ENCODE peak calls at places on chromosomes 1 and 21, in six cellular contexts. One of them, this sample, is unnamed.

GRCh38 chr1:170001266-170001665 is 73.2 kb downstream of the KIFAP3 start:
- DNase-seq in neuronal stem cell: no peak
- DNase-seq in fibroblast of mammary gland: no peak
- DNase-seq in tibial artery: no peak
- DNase-seq in right lobe of liver: no peak
- DNase-seq in CD4-positive, CD25-positive, alpha-beta regulatory T cell: no peak
- DNase-seq in this sample: no peak

GRCh38 chr1:206538901-206539655 is 31.7 kb downstream of the RASSF5 start:
- DNase-seq in fibroblast of mammary gland: no peak
- DNase-seq in CD4-positive, CD25-positive, alpha-beta regulatory T cell: no peak
- DNase-seq in right lobe of liver: no peak
- DNase-seq in tibial artery: no peak
- DNase-seq in neuronal stem cell: no peak
- DNase-seq in this sample: no peak

GRCh38 chr1:159211331-159212136 is 6.9 kb downstream of the ACKR1 start:
- DNase-seq in CD4-positive, CD25-positive, alpha-beta regulatory T cell: no peak
- DNase-seq in fibroblast of mammary gland: peak; percentile 63
- DNase-seq in neuronal stem cell: peak; percentile 62
- DNase-seq in tibial artery: no peak
- DNase-seq in right lobe of liver: peak; percentile 32
- DNase-seq in this sample: peak; percentile 36

GRCh38 chr1:119068427-119068826 is 72.0 kb downstream of the WARS2 start:
- DNase-seq in right lobe of liver: no peak
- DNase-seq in neuronal stem cell: no peak
- DNase-seq in fibroblast of mammary gland: no peak
- DNase-seq in tibial artery: no peak
- DNase-seq in CD4-positive, CD25-positive, alpha-beta regulatory T cell: no peak
- DNase-seq in this sample: no peak

GRCh38 chr21:34509151-34509550 is 2.9 kb downstream of the KCNE1 start:
- DNase-seq in right lobe of liver: no peak
- DNase-seq in CD4-positive, CD25-positive, alpha-beta regulatory T cell: no peak
- DNase-seq in fibroblast of mammary gland: no peak
- DNase-seq in neuronal stem cell: no peak
- DNase-seq in tibial artery: no peak
- DNase-seq in this sample: no peak

GRCh38 chr1:37732111-37732780 is 32.7 kb downstream of the EPHA10 start:
- DNase-seq in fibroblast of mammary gland: no peak
- DNase-seq in tibial artery: peak; percentile 35
- DNase-seq in neuronal stem cell: no peak
- DNase-seq in CD4-positive, CD25-positive, alpha-beta regulatory T cell: no peak
- DNase-seq in right lobe of liver: no peak
- DNase-seq in this sample: no peak

GRCh38 chr1:157852476-157852875 is 10.9 kb upstream of the CD5L start:
- DNase-seq in fibroblast of mammary gland: peak; percentile 7
- DNase-seq in right lobe of liver: no peak
- DNase-seq in neuronal stem cell: no peak
- DNase-seq in CD4-positive, CD25-positive, alpha-beta regulatory T cell: no peak
- DNase-seq in tibial artery: no peak
- DNase-seq in this sample: no peak

GRCh38 chr1:203140743-203141520 is 13.4 kb downstream of the ADORA1 start:
- DNase-seq in right lobe of liver: no peak
- DNase-seq in CD4-positive, CD25-positive, alpha-beta regulatory T cell: no peak
- DNase-seq in neuronal stem cell: no peak
- DNase-seq in fibroblast of mammary gland: no peak
- DNase-seq in tibial artery: no peak
- DNase-seq in this sample: no peak

GRCh38 chr1:38047603-38048146 is 1.1 kb upstream of the POU3F1 start:
- DNase-seq in fibroblast of mammary gland: peak; percentile 26
- DNase-seq in right lobe of liver: no peak
- DNase-seq in tibial artery: no peak
- DNase-seq in neuronal stem cell: no peak
- DNase-seq in CD4-positive, CD25-positive, alpha-beta regulatory T cell: no peak
- DNase-seq in this sample: no peak

GRCh38 chr1:32813941-32814739 is 3.0 kb downstream of the YARS1 start:
- DNase-seq in CD4-positive, CD25-positive, alpha-beta regulatory T cell: no peak
- DNase-seq in tibial artery: no peak
- DNase-seq in right lobe of liver: no peak
- DNase-seq in fibroblast of mammary gland: peak; percentile 79
- DNase-seq in neuronal stem cell: no peak
- DNase-seq in this sample: no peak

GRCh38 chr1:219792337-219793021 is 135.9 kb downstream of the SLC30A10 start:
- DNase-seq in CD4-positive, CD25-positive, alpha-beta regulatory T cell: no peak
- DNase-seq in fibroblast of mammary gland: peak; percentile 96
- DNase-seq in tibial artery: no peak
- DNase-seq in neuronal stem cell: no peak
- DNase-seq in right lobe of liver: no peak
- DNase-seq in this sample: no peak

GRCh38 chr1:119489201-119489600 is 17.8 kb upstream of the HSD3B1 start:
- DNase-seq in right lobe of liver: no peak
- DNase-seq in tibial artery: no peak
- DNase-seq in neuronal stem cell: no peak
- DNase-seq in CD4-positive, CD25-positive, alpha-beta regulatory T cell: no peak
- DNase-seq in fibroblast of mammary gland: no peak
- DNase-seq in this sample: no peak

DNA sequence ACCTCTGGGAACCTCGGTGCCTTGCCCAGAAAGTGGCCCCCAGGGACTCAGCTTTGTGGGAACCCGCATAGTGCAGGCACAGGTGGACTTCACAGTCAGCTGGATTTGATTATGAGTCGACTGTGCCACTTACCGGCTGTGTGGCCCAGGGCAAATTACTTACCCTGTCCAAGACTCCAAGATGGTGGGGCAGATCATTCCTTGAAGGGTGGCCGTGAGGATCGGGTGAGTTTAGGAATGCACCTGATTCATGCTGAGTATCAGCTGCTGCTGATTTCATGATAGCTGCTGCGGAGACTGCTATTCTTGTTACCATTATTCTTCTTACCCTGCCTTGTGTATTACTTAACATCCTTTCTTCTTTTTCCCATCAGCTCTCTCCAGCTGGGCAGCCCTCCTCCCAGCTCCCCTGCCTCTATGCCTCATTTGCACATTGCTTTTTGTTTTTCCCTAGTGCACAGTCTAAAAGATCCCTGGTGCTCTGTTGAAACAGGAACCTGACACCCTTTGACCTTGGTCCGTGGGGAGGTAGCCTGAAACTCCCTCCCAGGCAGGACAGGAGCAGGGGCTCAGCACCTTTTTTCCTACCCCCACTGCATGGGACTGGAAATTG is 40.5 kb upstream of the FHAD1 start:
- DNase-seq in tibial artery: no peak
- DNase-seq in right lobe of liver: no peak
- DNase-seq in CD4-positive, CD25-positive, alpha-beta regulatory T cell: no peak
- DNase-seq in neuronal stem cell: no peak
- DNase-seq in fibroblast of mammary gland: no peak
- DNase-seq in this sample: no peak
- H3K4me3 ChIP-seq in tibial artery: no peak overlapping the region
- H3K4me3 ChIP-seq in right lobe of liver: no peak overlapping the region
- H3K4me3 ChIP-seq in CD4-positive, CD25-positive, alpha-beta regulatory T cell: no peak overlapping the region
- H3K4me3 ChIP-seq in neuronal stem cell: peak overlapping the region; percentile 31
- H3K4me3 ChIP-seq in fibroblast of mammary gland: no peak overlapping the region
- H3K4me3 ChIP-seq in this sample: no peak overlapping the region

GRCh38 chr1:155210304-155210703 is 1.8 kb downstream of the MTX1 start:
- DNase-seq in neuronal stem cell: no peak
- DNase-seq in CD4-positive, CD25-positive, alpha-beta regulatory T cell: no peak
- DNase-seq in fibroblast of mammary gland: no peak
- DNase-seq in tibial artery: no peak
- DNase-seq in right lobe of liver: no peak
- DNase-seq in this sample: no peak
- H3K4me3 ChIP-seq in neuronal stem cell: no peak overlapping the region
- H3K4me3 ChIP-seq in CD4-positive, CD25-positive, alpha-beta regulatory T cell: no peak overlapping the region
- H3K4me3 ChIP-seq in fibroblast of mammary gland: no peak overlapping the region
- H3K4me3 ChIP-seq in tibial artery: no peak overlapping the region
- H3K4me3 ChIP-seq in right lobe of liver: no peak overlapping the region
- H3K4me3 ChIP-seq in this sample: no peak overlapping the region

GRCh38 chr1:186511761-186512637 is 51.1 kb upstream of the PDC start:
- DNase-seq in tibial artery: peak; percentile 42
- DNase-seq in right lobe of liver: no peak
- DNase-seq in fibroblast of mammary gland: no peak
- DNase-seq in CD4-positive, CD25-positive, alpha-beta regulatory T cell: no peak
- DNase-seq in neuronal stem cell: no peak
- DNase-seq in this sample: no peak
- H3K4me3 ChIP-seq in tibial artery: no peak overlapping the region
- H3K4me3 ChIP-seq in right lobe of liver: no peak overlapping the region
- H3K4me3 ChIP-seq in fibroblast of mammary gland: no peak overlapping the region
- H3K4me3 ChIP-seq in CD4-positive, CD25-positive, alpha-beta regulatory T cell: no peak overlapping the region
- H3K4me3 ChIP-seq in neuronal stem cell: no peak overlapping the region
- H3K4me3 ChIP-seq in this sample: no peak overlapping the region

DNA sequence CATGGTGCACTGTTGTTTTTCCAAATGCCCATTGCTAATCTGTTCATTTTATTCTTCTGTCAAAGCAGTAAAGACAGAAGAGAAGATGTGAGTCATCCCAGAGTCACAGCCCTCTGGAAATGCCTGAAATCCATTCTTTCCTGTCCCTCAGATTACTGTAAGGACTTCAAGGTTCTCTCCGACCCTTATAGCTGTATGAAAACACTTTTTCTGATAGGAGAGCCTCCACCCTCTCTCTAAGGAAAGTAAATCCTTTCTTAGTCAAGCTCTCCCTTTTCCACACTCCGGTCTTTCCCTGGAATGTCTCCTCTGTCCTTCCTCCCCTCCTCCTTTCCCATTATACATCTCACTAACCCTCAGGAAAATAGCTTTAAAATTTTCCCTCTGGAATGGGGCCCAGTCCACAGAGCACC is 3.5 kb upstream of the PRDX6 start:
- DNase-seq in neuronal stem cell: no peak
- DNase-seq in tibial artery: no peak
- DNase-seq in fibroblast of mammary gland: peak; percentile 73
- DNase-seq in right lobe of liver: no peak
- DNase-seq in CD4-positive, CD25-positive, alpha-beta regulatory T cell: no peak
- DNase-seq in this sample: no peak
- H3K4me3 ChIP-seq in neuronal stem cell: no peak overlapping the region
- H3K4me3 ChIP-seq in tibial artery: no peak overlapping the region
- H3K4me3 ChIP-seq in fibroblast of mammary gland: no peak overlapping the region
- H3K4me3 ChIP-seq in right lobe of liver: no peak overlapping the region
- H3K4me3 ChIP-seq in CD4-positive, CD25-positive, alpha-beta regulatory T cell: no peak overlapping the region
- H3K4me3 ChIP-seq in this sample: no peak overlapping the region

GRCh38 chr1:213987876-213988638 is at the start of gene PROX1:
- DNase-seq in CD4-positive, CD25-positive, alpha-beta regulatory T cell: no peak
- DNase-seq in tibial artery: peak; percentile 87
- DNase-seq in right lobe of liver: peak; percentile 82
- DNase-seq in fibroblast of mammary gland: peak; percentile 85
- DNase-seq in neuronal stem cell: peak; percentile 83
- DNase-seq in this sample: peak; percentile 90

GRCh38 chr1:213986020-213986924 is 1.5 kb upstream of the PROX1 start:
- DNase-seq in right lobe of liver: no peak
- DNase-seq in fibroblast of mammary gland: no peak
- DNase-seq in CD4-positive, CD25-positive, alpha-beta regulatory T cell: no peak
- DNase-seq in tibial artery: no peak
- DNase-seq in neuronal stem cell: no peak
- DNase-seq in this sample: no peak

GRCh38 chr1:213985181-213986019 is 2.4 kb upstream of the PROX1 start:
- DNase-seq in tibial artery: no peak
- DNase-seq in CD4-positive, CD25-positive, alpha-beta regulatory T cell: no peak
- DNase-seq in neuronal stem cell: no peak
- DNase-seq in fibroblast of mammary gland: no peak
- DNase-seq in right lobe of liver: peak; percentile 59
- DNase-seq in this sample: no peak

GRCh38 chr1:213987422-213987875 is 324 bp upstream of the PROX1 start:
- DNase-seq in right lobe of liver: no peak
- DNase-seq in CD4-positive, CD25-positive, alpha-beta regulatory T cell: no peak
- DNase-seq in fibroblast of mammary gland: peak; percentile 19
- DNase-seq in tibial artery: no peak
- DNase-seq in neuronal stem cell: no peak
- DNase-seq in this sample: no peak

DNA sequence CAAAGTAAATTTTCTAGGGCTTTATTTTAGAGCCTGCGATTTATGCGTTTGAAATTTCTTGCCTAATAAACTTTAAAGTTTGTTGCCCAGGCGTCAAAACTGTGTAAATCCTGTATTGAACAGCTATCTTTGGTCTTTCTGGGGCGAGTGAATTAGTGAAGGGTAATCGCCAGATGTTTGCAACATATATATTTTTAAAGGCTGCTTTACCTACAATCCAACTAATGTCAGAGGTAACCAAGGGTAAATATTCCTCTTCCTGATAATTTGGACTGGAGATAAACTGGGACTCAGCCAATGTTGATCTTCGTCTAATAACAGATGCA is 885 bp upstream of the PROX1 start:
- DNase-seq in neuronal stem cell: no peak
- DNase-seq in fibroblast of mammary gland: no peak
- DNase-seq in tibial artery: no peak
- DNase-seq in CD4-positive, CD25-positive, alpha-beta regulatory T cell: no peak
- DNase-seq in right lobe of liver: no peak
- DNase-seq in this sample: no peak
- H3K4me3 ChIP-seq in neuronal stem cell: peak overlapping the region; percentile 70
- H3K4me3 ChIP-seq in fibroblast of mammary gland: no peak overlapping the region
- H3K4me3 ChIP-seq in tibial artery: peak overlapping the region; percentile 77
- H3K4me3 ChIP-seq in CD4-positive, CD25-positive, alpha-beta regulatory T cell: no peak overlapping the region
- H3K4me3 ChIP-seq in right lobe of liver: peak overlapping the region; percentile 75
- H3K4me3 ChIP-seq in this sample: peak overlapping the region; percentile 68

GRCh38 chr1:9630331-9631081 is 21.0 kb upstream of the PIK3CD start:
- DNase-seq in fibroblast of mammary gland: no peak
- DNase-seq in neuronal stem cell: no peak
- DNase-seq in right lobe of liver: no peak
- DNase-seq in CD4-positive, CD25-positive, alpha-beta regulatory T cell: no peak
- DNase-seq in tibial artery: no peak
- DNase-seq in this sample: no peak
- H3K4me3 ChIP-seq in fibroblast of mammary gland: no peak overlapping the region
- H3K4me3 ChIP-seq in neuronal stem cell: no peak overlapping the region
- H3K4me3 ChIP-seq in right lobe of liver: no peak overlapping the region
- H3K4me3 ChIP-seq in CD4-positive, CD25-positive, alpha-beta regulatory T cell: peak overlapping the region; percentile 92
- H3K4me3 ChIP-seq in tibial artery: no peak overlapping the region
- H3K4me3 ChIP-seq in this sample: peak overlapping the region; percentile 49

GRCh38 chr1:205150651-205151428 is 29.1 kb upstream of the RBBP5 start:
- DNase-seq in CD4-positive, CD25-positive, alpha-beta regulatory T cell: no peak
- DNase-seq in right lobe of liver: peak; percentile 26
- DNase-seq in fibroblast of mammary gland: no peak
- DNase-seq in neuronal stem cell: no peak
- DNase-seq in tibial artery: no peak
- DNase-seq in this sample: no peak
- H3K4me3 ChIP-seq in CD4-positive, CD25-positive, alpha-beta regulatory T cell: no peak overlapping the region
- H3K4me3 ChIP-seq in right lobe of liver: no peak overlapping the region
- H3K4me3 ChIP-seq in fibroblast of mammary gland: no peak overlapping the region
- H3K4me3 ChIP-seq in neuronal stem cell: no peak overlapping the region
- H3K4me3 ChIP-seq in tibial artery: no peak overlapping the region
- H3K4me3 ChIP-seq in this sample: no peak overlapping the region

GRCh38 chr21:32279377-32279680 is 480 bp upstream of the MIS18A start:
- DNase-seq in CD4-positive, CD25-positive, alpha-beta regulatory T cell: no peak
- DNase-seq in tibial artery: no peak
- DNase-seq in fibroblast of mammary gland: no peak
- DNase-seq in neuronal stem cell: no peak
- DNase-seq in right lobe of liver: no peak
- DNase-seq in this sample: no peak
- H3K4me3 ChIP-seq in CD4-positive, CD25-positive, alpha-beta regulatory T cell: peak overlapping the region; percentile 95
- H3K4me3 ChIP-seq in tibial artery: peak overlapping the region; percentile 97
- H3K4me3 ChIP-seq in fibroblast of mammary gland: peak overlapping the region; percentile 88
- H3K4me3 ChIP-seq in neuronal stem cell: peak overlapping the region; percentile 96
- H3K4me3 ChIP-seq in right lobe of liver: peak overlapping the region; percentile 69
- H3K4me3 ChIP-seq in this sample: peak overlapping the region; percentile 86

GRCh38 chr1:235416662-235417049 is 49.4 kb downstream of the TBCE start:
- DNase-seq in right lobe of liver: no peak
- DNase-seq in tibial artery: no peak
- DNase-seq in neuronal stem cell: no peak
- DNase-seq in CD4-positive, CD25-positive, alpha-beta regulatory T cell: no peak
- DNase-seq in fibroblast of mammary gland: peak; percentile 60
- DNase-seq in this sample: no peak
- H3K4me3 ChIP-seq in right lobe of liver: no peak overlapping the region
- H3K4me3 ChIP-seq in tibial artery: no peak overlapping the region
- H3K4me3 ChIP-seq in neuronal stem cell: no peak overlapping the region
- H3K4me3 ChIP-seq in CD4-positive, CD25-positive, alpha-beta regulatory T cell: no peak overlapping the region
- H3K4me3 ChIP-seq in fibroblast of mammary gland: no peak overlapping the region
- H3K4me3 ChIP-seq in this sample: no peak overlapping the region